ENCODE peak calls at places on chromosomes 7 and 10, in ten cellular contexts. P, Q, B, G, F, H, T, X, C and Z are unnamed samples.

GRCh38 chr10:123703195-123703790 is 37.1 kb downstream of the GPR26 start:
- DNase-seq in Q (no peak), F (no peak), C (no peak), G (no peak), T (no peak), H (no peak), P (no peak), B (no peak), X (no peak), Z (no peak)

GRCh38 chr10:20877554-20877953 is 19.6 kb downstream of the NEBL start:
- DNase-seq in T (no peak), Q (no peak), X (no peak), B (no peak), H (no peak), C (no peak), F (no peak), G (no peak), P (no peak), Z (no peak)

GRCh38 chr7:32892521-32893224 is 1.1 kb upstream of the KBTBD2 start:
- DNase-seq in H (peak), T (peak), P (peak), B (peak), X (peak), F (peak), G (no peak), Q (peak), C (peak), Z (peak)

GRCh38 chr10:71634531-71635164 is 84.9 kb downstream of the C10orf105 start:
- DNase-seq in P (no peak), Q (no peak), B (no peak), F (no peak), G (no peak), X (no peak), T (no peak), H (no peak), C (no peak), Z (no peak)

GRCh38 chr7:94649313-94649924 is 6.5 kb downstream of the SGCE start:
- DNase-seq in X (no peak), C (no peak), T (no peak), F (no peak), P (no peak), B (no peak), G (no peak), Q (no peak), H (peak), Z (no peak)

GRCh38 chr10:103803941-103804340 is 51.4 kb downstream of the SH3PXD2A start:
- DNase-seq in C (no peak), T (no peak), F (no peak), H (no peak), X (no peak), B (no peak), P (peak), Q (no peak), G (no peak), Z (no peak)

GRCh38 chr10:127349737-127350136 is 153.3 kb upstream of the INSYN2A start:
- DNase-seq in G (no peak), X (no peak), H (peak), C (no peak), B (no peak), P (no peak), T (no peak), Q (no peak), F (no peak), Z (no peak)

GRCh38 chr10:72353963-72354355 is 760 bp downstream of the DNAJB12 start:
- DNase-seq in F (no peak), B (peak), H (peak), P (no peak), X (no peak), G (no peak), Q (no peak), T (no peak), C (peak), Z (no peak)

DNA sequence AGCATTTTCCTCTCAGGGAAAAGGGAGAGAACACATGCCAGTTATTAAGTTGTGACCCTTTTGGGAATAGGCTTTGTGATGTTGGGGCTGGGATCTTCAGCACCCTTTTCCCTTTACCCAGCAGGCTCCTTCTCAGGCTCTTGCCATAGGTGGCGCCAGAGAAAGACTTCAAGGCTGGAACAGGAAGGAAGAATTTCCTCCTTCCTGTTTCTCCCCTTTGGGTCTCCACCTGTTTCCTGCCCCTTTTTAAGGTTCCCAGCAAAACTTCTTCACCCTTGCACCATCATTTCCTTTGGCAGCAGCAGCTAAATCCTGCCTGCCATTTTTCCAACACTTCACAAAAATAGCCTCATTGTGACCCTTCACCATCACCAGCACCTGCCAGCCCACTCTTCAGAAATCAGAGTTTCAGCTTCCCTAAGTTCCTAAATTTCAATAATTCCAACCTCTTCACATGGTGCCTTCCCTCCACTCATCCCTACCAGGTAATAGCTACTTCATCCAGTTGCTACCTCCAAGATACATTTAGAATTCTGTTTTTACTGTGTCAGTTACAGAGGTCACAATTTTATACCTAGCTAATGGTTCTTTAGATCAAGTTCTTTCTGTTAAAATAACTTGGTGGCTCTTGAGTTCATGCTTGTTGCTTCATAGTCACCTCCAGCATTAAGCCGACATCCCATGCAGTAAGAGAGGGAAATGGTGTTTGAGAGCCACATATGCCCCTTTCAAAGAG is 22.4 kb upstream of the FOXK1 start:
- DNase-seq in B (no peak), G (no peak), Q (peak), C (no peak), H (no peak), X (no peak), F (no peak), P (peak), T (peak), Z (no peak)
- TF ChIP-seq CTCF in B (no peak), G (no peak), Q (no peak), C (no peak), H (peak), X (no peak), F (no peak), P (peak), T (peak), Z (no peak)

DNA sequence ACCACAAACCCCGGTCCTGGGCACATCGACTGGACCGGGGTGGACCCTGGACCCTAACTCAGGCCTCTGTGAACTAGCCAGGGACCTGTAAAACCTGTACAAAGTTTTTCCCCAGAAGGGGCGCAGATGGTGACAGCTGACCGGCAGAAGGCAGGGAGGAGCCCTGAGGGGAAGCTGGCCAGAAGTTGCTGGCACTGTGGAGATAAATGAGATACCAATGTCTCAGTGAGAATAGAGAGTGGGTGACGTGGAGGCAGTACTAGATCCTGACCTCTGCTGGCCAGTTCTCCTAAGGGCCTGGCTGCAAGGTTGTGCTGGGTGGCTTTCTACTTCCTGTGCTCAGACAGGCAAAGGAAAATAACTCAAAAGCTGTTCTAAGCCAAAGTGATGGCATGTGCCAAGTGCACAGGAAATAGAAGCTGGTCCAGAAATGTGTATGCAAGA is 10.6 kb upstream of the TSPAN14 start:
- DNase-seq in T (no peak), X (no peak), B (no peak), F (no peak), H (peak), P (no peak), C (no peak), G (no peak), Q (peak), Z (no peak)
- TF ChIP-seq CTCF in T (peak), X (no peak), B (no peak), F (no peak), H (peak), P (no peak), C (no peak), G (no peak), Q (no peak), Z (no peak)

GRCh38 chr7:73522081-73522818 is at the start of gene BAZ1B:
- DNase-seq in P (peak), G (peak), T (peak), C (peak), B (peak), H (peak), F (peak), X (peak), Q (peak), Z (peak)
- TF ChIP-seq CTCF in P (no peak), G (no peak), T (no peak), C (no peak), B (no peak), H (no peak), F (peak), X (peak), Q (no peak), Z (peak)

GRCh38 chr10:113069595-113069994 is 119.5 kb downstream of the TCF7L2 start:
- DNase-seq in H (peak), X (no peak), P (peak), F (no peak), G (no peak), T (no peak), Q (no peak), B (no peak), C (no peak), Z (no peak)
- TF ChIP-seq CTCF in H (no peak), X (no peak), P (no peak), F (no peak), G (no peak), T (no peak), Q (no peak), B (no peak), C (no peak), Z (no peak)

GRCh38 chr7:18068745-18069144 is 41.1 kb upstream of the PRPS1L1 start:
- DNase-seq in Q (no peak), T (no peak), B (no peak), G (no peak), X (no peak), C (no peak), P (no peak), H (no peak), F (no peak), Z (no peak)

DNA sequence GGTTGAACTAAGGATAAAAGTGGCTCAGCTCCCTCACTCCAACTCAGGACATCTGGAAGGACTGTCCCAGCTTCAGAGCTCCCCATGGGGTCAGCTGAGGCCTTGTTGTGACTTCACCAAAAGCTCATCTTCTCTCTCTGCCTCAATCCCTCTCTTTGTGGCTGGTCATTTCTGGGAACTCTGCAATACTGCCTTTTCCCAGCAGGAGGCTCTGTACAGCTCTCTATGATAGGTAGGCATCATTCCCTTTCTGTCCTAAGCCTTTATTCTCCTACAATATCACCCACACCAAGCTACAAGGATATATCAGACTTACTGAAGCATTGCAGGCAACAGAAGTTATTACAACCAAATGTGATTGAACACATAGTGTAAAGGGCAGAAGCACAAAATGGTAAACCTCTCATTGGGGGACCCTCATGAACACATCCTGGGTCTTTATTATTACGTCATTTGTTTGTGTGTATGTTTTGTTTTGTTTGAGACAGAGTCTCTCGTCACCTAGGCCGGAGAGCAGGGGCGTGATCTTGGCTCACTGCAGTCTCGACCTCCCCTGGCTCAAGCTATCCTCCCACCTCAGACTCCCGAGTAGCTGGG is 36.7 kb upstream of the PRPS1L1 start:
- DNase-seq in Q (peak), H (peak), X (no peak), T (peak), G (no peak), B (no peak), F (no peak), C (no peak), P (peak), Z (no peak)
- TF ChIP-seq CTCF in Q (peak), H (peak), X (no peak), T (peak), G (peak), B (peak), F (peak), C (no peak), P (peak), Z (peak)

GRCh38 chr7:135414850-135415439 is 95.0 kb downstream of the CNOT4 start:
- DNase-seq in P (peak), B (no peak), C (no peak), T (peak), G (no peak), H (peak), Q (peak), X (no peak), F (no peak), Z (no peak)
- TF ChIP-seq CTCF in P (peak), B (peak), C (no peak), T (peak), G (peak), H (peak), Q (peak), X (no peak), F (no peak), Z (peak)